ENCODE peak calls at places on chromosomes 11 and 22, in four cellular contexts. O, G, T and P are unnamed samples.

GRCh38 chr22:31926969-31927368 is 17.4 kb upstream of the YWHAH start:
- DNase-seq in O (no peak), G (no peak), T (no peak), P (peak)

GRCh38 chr11:125621995-125622394 is 3.0 kb upstream of the CHEK1 start:
- DNase-seq in T (no peak), G (no peak), O (no peak), P (no peak)

GRCh38 chr11:66080055-66080817 is 10.2 kb downstream of the PACS1 start:
- DNase-seq in G (no peak), T (peak), O (peak), P (no peak)

GRCh38 chr11:2129323-2129698 is 9.9 kb downstream of the IGF2 start:
- DNase-seq in G (no peak), O (no peak), T (no peak), P (no peak)

GRCh38 chr22:46848227-46848626 is 85.8 kb downstream of the TBC1D22A start:
- DNase-seq in T (no peak), O (no peak), G (no peak), P (no peak)

GRCh38 chr11:45665206-45665932 is at the start of gene CHST1:
- DNase-seq in O (peak), T (no peak), G (no peak), P (peak)

GRCh38 chr22:36999463-36999862 is 19.8 kb downstream of the TST start:
- DNase-seq in T (no peak), O (no peak), G (no peak), P (no peak)

GRCh38 chr11:100776212-100776896 is 89.3 kb downstream of the ARHGAP42 start:
- DNase-seq in G (no peak), O (no peak), T (peak), P (no peak)

GRCh38 chr22:17342361-17342760 is 26.9 kb upstream of the CECR2 start:
- DNase-seq in T (no peak), G (no peak), O (no peak), P (no peak)

GRCh38 chr11:111344032-111344431 is 35.0 kb downstream of the POU2AF1 start:
- DNase-seq in O (no peak), T (no peak), G (no peak), P (no peak)

GRCh38 chr11:9858822-9859221 is 194.9 kb downstream of the SWAP70 start:
- DNase-seq in T (peak), G (no peak), O (peak), P (peak)

GRCh38 chr11:107493117-107493516 is 35.5 kb upstream of the CWF19L2 start:
- DNase-seq in O (no peak), T (no peak), G (no peak), P (no peak)

GRCh38 chr11:3161720-3162409 is 3.2 kb downstream of the OSBPL5 start:
- DNase-seq in G (no peak), O (no peak), T (no peak), P (no peak)

GRCh38 chr11:96334219-96334618 is 8.8 kb downstream of the MAML2 start:
- DNase-seq in G (no peak), O (no peak), T (no peak), P (no peak)

GRCh38 chr11:80417681-80418080 is 976.9 kb upstream of the TENM4 start:
- DNase-seq in T (no peak), O (no peak), G (no peak), P (no peak)

GRCh38 chr11:66912963-66913362 is 45.2 kb downstream of the PC start:
- DNase-seq in O (no peak), T (peak), G (no peak), P (no peak)

GRCh38 chr11:133503776-133504175 is 28.5 kb downstream of the OPCML start:
- DNase-seq in O (no peak), T (no peak), G (no peak), P (no peak)

GRCh38 chr11:66720223-66720898 is 8.7 kb downstream of the SPTBN2 start:
- DNase-seq in O (no peak), T (peak), G (no peak), P (no peak)

GRCh38 chr11:57240007-57240406 is 3.0 kb upstream of the APLNR start:
- DNase-seq in T (no peak), O (no peak), G (no peak), P (no peak)

GRCh38 chr22:37186228-37186996 is 1.6 kb downstream of the C1QTNF6 start:
- DNase-seq in T (peak), G (peak), O (peak), P (peak)

GRCh38 chr11:113392522-113392921 is 4.9 kb downstream of the ANKK1 start:
- DNase-seq in T (no peak), O (no peak), G (no peak), P (no peak)

GRCh38 chr11:29018631-29019030 is 910.4 kb downstream of the METTL15 start:
- DNase-seq in T (no peak), O (no peak), G (no peak), P (no peak)

GRCh38 chr11:130571519-130571918 is 123.1 kb downstream of the ADAMTS15 start:
- DNase-seq in O (no peak), G (no peak), T (no peak), P (no peak)
- TF ChIP-seq TARDBP in O (no peak), G (no peak), T (no peak), P (no peak)

GRCh38 chr22:26887456-26887855 is 230.1 kb downstream of the MIAT start:
- DNase-seq in T (no peak), G (no peak), O (no peak), P (no peak)
- TF ChIP-seq TARDBP in T (no peak), G (no peak), O (no peak), P (no peak)

GRCh38 chr22:49426618-49427266 is 400.9 kb downstream of the BRD1 start:
- DNase-seq in T (no peak), G (no peak), O (no peak), P (no peak)

GRCh38 chr22:49427941-49428340 is 399.7 kb downstream of the BRD1 start:
- DNase-seq in G (no peak), O (no peak), T (no peak), P (no peak)

GRCh38 chr22:49429066-49429465 is 398.6 kb downstream of the BRD1 start:
- DNase-seq in T (no peak), O (peak), G (no peak), P (no peak)

GRCh38 chr22:49426098-49426497 is 401.6 kb downstream of the BRD1 start:
- DNase-seq in T (no peak), O (no peak), G (no peak), P (no peak)

GRCh38 chr22:49427341-49427740 is 400.3 kb downstream of the BRD1 start:
- DNase-seq in T (no peak), O (no peak), G (no peak), P (no peak)
- TF ChIP-seq TARDBP in T (no peak), O (no peak), G (no peak), P (no peak)

DNA sequence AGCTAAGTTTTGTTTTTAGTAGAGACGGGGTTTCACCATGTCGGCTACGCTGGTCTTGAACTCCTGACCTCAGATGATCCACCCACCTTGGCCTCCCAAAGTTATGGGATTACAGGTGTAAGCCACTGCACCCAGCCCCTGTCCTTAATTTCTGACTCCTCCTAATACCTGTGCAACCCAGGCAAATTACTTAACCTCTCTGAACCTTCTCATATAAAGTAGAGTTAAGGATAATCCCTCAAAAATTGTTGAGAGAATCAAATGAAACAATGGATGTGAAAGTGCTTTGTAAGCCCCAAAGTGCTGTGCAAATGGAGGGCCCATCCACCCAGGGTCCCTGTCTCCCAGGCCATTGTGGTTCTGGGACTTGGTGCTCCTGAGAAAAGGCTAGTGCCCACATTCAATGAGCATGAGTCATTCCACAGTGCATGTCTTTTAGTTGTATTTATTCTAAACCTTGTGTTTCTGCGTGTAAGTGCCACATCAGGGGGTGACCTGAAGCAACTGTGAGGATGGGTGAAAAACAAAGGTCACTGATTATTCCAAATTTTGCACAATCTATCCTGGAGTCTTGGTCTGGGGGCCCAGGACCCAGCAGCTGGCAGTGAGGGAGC is 61.4 kb upstream of the PTPRJ start:
- DNase-seq in G (no peak), O (no peak), T (no peak), P (no peak)
- TF ChIP-seq TARDBP in G (no peak), O (no peak), T (no peak), P (no peak)

DNA sequence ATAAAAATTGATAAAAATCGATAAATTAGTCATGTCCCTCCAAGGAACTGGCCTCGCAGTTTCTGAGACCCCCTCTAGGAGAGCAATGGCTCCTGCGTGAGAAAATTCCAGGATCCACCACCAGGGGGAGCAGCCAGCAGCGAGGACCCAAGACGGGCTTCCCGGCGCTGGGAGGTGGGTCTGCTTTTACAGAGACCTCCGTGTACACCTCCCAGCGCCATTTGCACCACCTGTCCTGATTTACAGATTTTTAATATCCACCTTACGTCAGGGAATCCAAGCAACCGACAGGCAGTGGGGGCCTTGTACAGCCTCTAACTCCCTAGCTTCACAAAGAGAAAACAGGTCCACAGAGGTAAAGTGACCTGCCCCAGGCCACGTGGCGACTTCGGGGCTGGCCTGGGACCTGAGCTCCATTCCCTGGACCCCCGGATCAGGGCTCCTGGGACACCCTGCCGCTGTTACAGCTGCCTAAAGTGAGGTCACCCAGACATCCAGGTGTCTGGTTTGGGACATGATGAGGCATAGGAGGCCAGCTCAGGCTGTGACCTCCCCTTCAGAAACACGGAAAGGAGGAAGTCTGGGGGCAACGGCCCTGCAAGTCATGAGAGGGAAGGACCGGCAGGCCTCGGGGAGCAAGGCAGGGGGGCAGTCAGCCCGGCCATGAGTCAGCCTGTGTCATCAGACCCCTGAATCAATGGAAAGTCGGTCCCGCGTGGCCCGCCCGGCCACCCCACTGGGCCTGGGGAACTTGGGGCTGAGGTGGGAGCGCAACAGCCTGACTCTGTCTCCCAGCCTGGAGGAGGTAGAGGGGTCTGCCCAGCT is 3.5 kb downstream of the OSM start:
- DNase-seq in O (peak), G (no peak), T (peak), P (peak)
- TF ChIP-seq TARDBP in O (no peak), G (no peak), T (no peak), P (no peak)

DNA sequence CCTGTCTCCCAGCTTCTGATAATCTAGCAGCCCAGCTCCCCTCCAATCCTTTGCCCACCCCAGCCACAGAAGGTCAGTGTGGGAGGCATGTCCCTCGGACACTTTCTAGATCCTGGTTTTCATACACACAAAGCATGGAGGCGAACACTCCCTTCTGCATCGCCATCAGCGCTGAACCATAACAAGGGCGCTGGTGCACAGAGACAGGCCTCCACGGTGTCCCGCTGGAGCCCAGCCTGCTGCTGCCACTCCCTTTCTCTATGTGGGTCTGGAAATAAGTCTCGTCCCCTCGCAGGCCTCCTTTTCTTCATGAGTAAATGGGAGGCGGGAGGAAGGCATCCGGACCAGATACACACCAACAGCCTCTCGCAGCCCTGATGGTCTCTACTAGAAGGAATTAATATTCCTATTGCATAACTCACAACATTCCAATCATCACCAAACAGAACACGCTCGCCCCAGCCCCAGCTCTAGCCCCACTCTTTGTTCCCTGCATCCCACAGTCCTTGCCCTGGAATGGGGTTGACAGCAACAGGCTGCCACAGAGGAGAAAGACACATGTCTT is 14.8 kb downstream of the RASD2 start:
- DNase-seq in O (no peak), G (no peak), T (no peak), P (no peak)
- TF ChIP-seq TARDBP in O (no peak), G (no peak), T (no peak), P (no peak)

GRCh38 chr22:49814164-49814686 is 13.4 kb downstream of the BRD1 start:
- DNase-seq in O (no peak), G (no peak), T (no peak), P (no peak)
- TF ChIP-seq TARDBP in O (no peak), G (no peak), T (no peak), P (no peak)

GRCh38 chr11:119284344-119285157 is 32.4 kb downstream of the MCAM start:
- DNase-seq in G (no peak), T (peak), O (peak), P (peak)
- TF ChIP-seq TARDBP in G (no peak), T (no peak), O (no peak), P (no peak)

GRCh38 chr11:128686745-128687177 is 7.1 kb upstream of the FLI1 start:
- DNase-seq in G (no peak), T (no peak), O (no peak), P (no peak)
- TF ChIP-seq TARDBP in G (no peak), T (no peak), O (no peak), P (no peak)